ENCODE peak calls at places on chromosomes 16 and 17, in seven cellular contexts. J, C, U, D, Y, W and I are unnamed samples.

GRCh38 chr16:89143201-89143741 is 28.3 kb upstream of the CDH15 start:
- DNase-seq in C (no peak), Y (no peak), J (no peak), W (no peak), D (no peak), U (no peak), I (no peak)

GRCh38 chr17:44595216-44595775 is 38.0 kb downstream of the FZD2 start:
- DNase-seq in J (no peak), U (no peak), W (no peak), D (no peak), C (no peak), Y (no peak), I (no peak)

GRCh38 chr16:86424413-86424812 is 85.9 kb upstream of the FOXF1 start:
- DNase-seq in W (no peak), C (no peak), Y (no peak), J (peak), D (no peak), U (no peak), I (no peak)

GRCh38 chr17:3385869-3386816 is at the start of gene OR3A2:
- DNase-seq in J (no peak), Y (no peak), U (no peak), D (no peak), W (no peak), C (no peak), I (no peak)

GRCh38 chr16:22189473-22190168 is 16.5 kb upstream of the EEF2K start:
- DNase-seq in U (no peak), D (no peak), Y (peak), C (peak), J (peak), W (no peak), I (peak)

GRCh38 chr16:27366687-27367462 is 35.1 kb upstream of the IL21R start:
- DNase-seq in J (peak), C (no peak), Y (no peak), U (no peak), W (no peak), D (no peak), I (no peak)

GRCh38 chr17:17398188-17398927 is 78.4 kb upstream of the MED9 start:
- DNase-seq in D (no peak), J (no peak), Y (no peak), U (no peak), W (no peak), C (no peak), I (no peak)

GRCh38 chr16:24701521-24701951 is 27.9 kb upstream of the TNRC6A start:
- DNase-seq in U (no peak), W (no peak), J (no peak), D (no peak), Y (no peak), C (no peak), I (no peak)

GRCh38 chr16:20767577-20767976 is 3.8 kb downstream of the ACSM3 start:
- DNase-seq in D (no peak), Y (no peak), U (peak), J (no peak), C (no peak), W (no peak), I (no peak)

GRCh38 chr17:10058924-10059683 is 139.3 kb downstream of the GAS7 start:
- DNase-seq in J (peak), C (no peak), Y (peak), W (no peak), U (no peak), D (no peak), I (no peak)

GRCh38 chr17:9725575-9725974 is 65.8 kb downstream of the DHRS7C start:
- DNase-seq in D (no peak), C (no peak), U (no peak), Y (no peak), W (no peak), J (no peak), I (peak)

GRCh38 chr17:28737770-28738679 is 5.8 kb upstream of the TRAF4 start:
- DNase-seq in C (no peak), J (no peak), Y (no peak), U (no peak), W (no peak), D (no peak), I (no peak)

GRCh38 chr17:76968707-76969597 is 100.7 kb downstream of the MGAT5B start:
- DNase-seq in D (peak), U (no peak), C (peak), W (peak), J (no peak), Y (no peak), I (no peak)

GRCh38 chr16:56228476-56228875 is 37.2 kb downstream of the GNAO1 start:
- DNase-seq in Y (no peak), C (no peak), J (no peak), U (no peak), W (no peak), D (no peak), I (no peak)

GRCh38 chr16:17369441-17369951 is 101.3 kb downstream of the XYLT1 start:
- DNase-seq in D (no peak), J (no peak), C (peak), U (no peak), Y (no peak), W (no peak), I (peak)

GRCh38 chr17:58232707-58233156 is 5.7 kb upstream of the LPO start:
- DNase-seq in J (no peak), W (no peak), Y (no peak), U (no peak), C (no peak), D (peak), I (no peak)

GRCh38 chr17:50361561-50362480 is 11.2 kb downstream of the MRPL27 start:
- DNase-seq in J (peak), C (peak), W (peak), D (peak), U (no peak), Y (no peak), I (no peak)

GRCh38 chr17:78708510-78708973 is 73.5 kb downstream of the CYTH1 start:
- DNase-seq in W (peak), U (no peak), C (peak), Y (peak), J (peak), D (peak), I (peak)

GRCh38 chr16:57028086-57028485 is 38.7 kb downstream of the NLRC5 start:
- DNase-seq in D (no peak), J (no peak), U (no peak), W (no peak), Y (no peak), C (no peak), I (peak)

GRCh38 chr17:19288453-19288852 is 51.3 kb downstream of the EPN2 start:
- DNase-seq in U (no peak), W (peak), J (no peak), Y (no peak), C (no peak), D (no peak), I (no peak)

GRCh38 chr16:64391009-64391663 is 730.7 kb downstream of the CDH11 start:
- DNase-seq in C (no peak), D (no peak), U (no peak), W (no peak), J (no peak), Y (no peak), I (no peak)

DNA sequence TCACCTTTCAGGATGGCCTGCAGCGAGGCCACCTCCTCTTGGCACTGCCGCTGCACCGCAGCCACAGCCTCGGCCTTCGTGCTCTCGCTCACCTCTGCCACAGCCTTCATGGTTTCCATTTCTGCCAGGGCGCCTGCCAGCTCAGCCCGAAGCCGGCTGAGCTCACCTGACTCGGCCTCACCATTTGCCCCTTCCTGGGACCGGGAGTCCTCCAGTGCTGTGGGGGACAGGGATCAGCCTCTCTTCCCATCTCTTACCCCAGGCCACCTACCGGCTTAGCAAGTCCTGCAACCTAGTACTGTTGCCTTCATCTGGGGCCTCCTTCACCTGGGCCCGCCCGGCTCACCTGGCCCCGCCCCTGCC is 658 bp downstream of the RABEP2 start:
- DNase-seq in Y (no peak), C (no peak), W (no peak), U (no peak), D (no peak), J (no peak), I (no peak)
- TF ChIP-seq CTCF in Y (no peak), C (peak), W (peak), U (no peak), D (no peak), J (peak), I (no peak)

GRCh38 chr17:82816358-82816757 is 23.5 kb downstream of the ZNF750 start:
- DNase-seq in J (no peak), D (no peak), Y (no peak), C (no peak), U (no peak), W (no peak), I (no peak)
- TF ChIP-seq POLR2AphosphoS5 in J (no peak), D (no peak), Y (no peak), C (no peak), U (no peak), W (no peak), I (no peak)

GRCh38 chr16:31187808-31188189 is 7.9 kb downstream of the FUS start:
- DNase-seq in J (no peak), D (no peak), Y (no peak), C (no peak), U (no peak), W (no peak), I (no peak)

GRCh38 chr16:31186930-31187807 is 7.2 kb downstream of the FUS start:
- DNase-seq in J (no peak), C (no peak), Y (no peak), U (no peak), D (no peak), W (no peak), I (no peak)

GRCh38 chr16:31189412-31189778 is 9.5 kb downstream of the FUS start:
- DNase-seq in D (no peak), C (no peak), J (no peak), W (no peak), Y (no peak), U (no peak), I (no peak)

GRCh38 chr16:31190061-31190460 is 10.1 kb downstream of the FUS start:
- DNase-seq in D (no peak), J (no peak), Y (no peak), U (no peak), C (no peak), W (no peak), I (no peak)

GRCh38 chr16:31188450-31189411 is 8.8 kb downstream of the FUS start:
- DNase-seq in W (no peak), C (no peak), U (no peak), Y (no peak), D (no peak), J (no peak), I (no peak)
- TF ChIP-seq POLR2A in W (no peak), C (no peak), U (no peak), Y (no peak), D (peak), J (no peak), I (no peak)

DNA sequence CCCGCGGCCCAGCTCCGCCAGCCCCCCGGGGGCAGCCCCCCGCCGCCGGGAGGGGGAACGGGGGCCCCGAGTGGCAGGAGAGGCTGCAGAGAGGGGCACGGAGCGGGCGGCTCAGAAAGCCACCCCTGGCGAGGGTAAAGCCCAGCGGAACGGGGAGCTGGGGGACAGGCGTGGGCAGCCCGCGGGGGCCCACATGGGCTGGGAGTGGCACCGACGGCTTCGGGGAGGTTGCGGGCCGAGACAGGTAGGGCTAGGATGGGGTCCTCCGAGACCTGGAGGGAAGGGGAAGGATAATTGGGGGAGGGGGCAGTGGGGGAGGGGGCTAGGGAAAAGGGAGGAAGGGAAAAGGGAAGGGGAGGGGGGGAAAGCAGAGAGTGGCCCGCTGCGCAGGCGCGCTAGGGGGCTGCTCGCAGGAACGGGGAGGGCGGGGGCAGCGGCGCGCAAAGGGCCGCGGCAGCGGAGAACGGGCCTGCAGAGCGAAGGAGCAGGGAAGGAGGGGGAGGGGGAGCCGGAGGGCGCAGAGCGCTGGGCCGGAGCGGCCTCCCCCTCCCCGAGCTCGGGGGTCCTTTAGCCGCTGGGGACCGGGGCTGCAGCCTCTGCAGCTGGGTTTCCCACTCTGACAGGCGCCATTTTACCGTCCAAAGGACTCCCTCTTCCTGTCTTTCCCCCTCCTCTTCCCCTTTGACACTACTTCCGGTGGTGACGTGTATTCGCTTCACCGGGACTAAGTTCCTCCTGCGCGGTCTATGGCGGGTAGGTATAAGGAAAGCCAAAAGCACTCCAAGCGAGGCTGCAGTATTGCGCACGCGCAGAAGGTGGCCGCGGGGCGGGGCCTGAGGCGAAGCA is at the start of gene CTDNEP1:
- DNase-seq in W (peak), J (peak), C (peak), U (peak), D (peak), Y (peak), I (peak)
- TF ChIP-seq CTCF in W (no peak), J (no peak), C (no peak), U (no peak), D (no peak), Y (no peak), I (no peak)

DNA sequence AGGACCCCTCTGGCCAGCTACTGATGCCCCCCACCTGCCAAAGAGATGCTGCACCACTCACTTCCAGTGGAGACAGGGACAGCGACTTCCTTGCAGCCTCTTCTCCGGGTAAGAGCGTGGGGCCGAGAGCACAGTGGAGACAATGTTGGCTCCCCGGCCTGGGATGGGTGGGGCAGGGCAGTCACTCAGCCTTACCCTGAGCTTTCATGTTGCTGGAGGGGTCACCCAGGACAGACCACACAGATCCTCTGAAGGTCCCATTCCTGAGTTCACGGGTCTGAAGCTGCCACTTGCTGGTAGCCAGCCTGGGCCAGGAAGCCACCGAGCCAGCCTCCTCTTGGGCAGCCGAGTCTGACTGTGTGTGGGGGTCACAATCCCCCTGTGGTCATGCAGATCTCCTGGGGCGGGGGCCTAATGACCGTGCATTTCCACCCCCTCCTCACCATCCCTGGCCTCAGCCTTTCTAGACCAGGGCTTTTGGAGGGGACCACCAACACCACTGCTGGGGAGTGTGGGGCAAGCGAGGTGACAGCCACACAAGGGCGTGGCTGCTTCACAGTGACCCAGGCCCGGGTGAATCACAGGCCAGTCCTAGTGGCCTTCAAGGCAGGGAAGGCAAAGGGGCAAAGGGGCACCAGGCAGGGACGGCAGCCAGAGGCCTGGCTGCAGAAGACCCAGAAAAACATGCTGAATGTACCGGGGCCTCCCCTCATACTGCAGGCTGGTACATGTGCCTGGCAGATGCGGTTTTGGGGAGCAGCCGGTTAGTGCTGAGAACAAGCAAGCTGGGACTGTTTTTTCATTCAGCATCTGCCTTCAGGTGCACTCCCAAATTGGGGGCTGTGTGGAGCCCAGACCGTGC is 10.4 kb downstream of the TAF1C start:
- DNase-seq in Y (no peak), U (no peak), D (no peak), J (no peak), W (no peak), C (no peak), I (no peak)
- TF ChIP-seq POLR2AphosphoS5 in Y (no peak), U (no peak), D (no peak), J (no peak), W (no peak), C (no peak), I (no peak)

GRCh38 chr17:60468371-60468770 is 46.1 kb downstream of the CHCT1 start:
- DNase-seq in C (no peak), J (no peak), W (no peak), U (no peak), D (no peak), Y (no peak), I (no peak)

GRCh38 chr17:60473788-60474187 is 51.5 kb downstream of the CHCT1 start:
- DNase-seq in U (no peak), C (no peak), W (no peak), D (no peak), Y (no peak), J (no peak), I (no peak)

GRCh38 chr17:60472449-60472848 is 50.2 kb downstream of the CHCT1 start:
- DNase-seq in C (no peak), D (no peak), Y (no peak), U (no peak), W (no peak), J (no peak), I (no peak)

GRCh38 chr17:60471451-60471850 is 49.2 kb downstream of the CHCT1 start:
- DNase-seq in Y (no peak), J (no peak), D (no peak), U (no peak), C (no peak), W (no peak), I (no peak)
- TF ChIP-seq POLR2A in Y (no peak), J (no peak), D (no peak), U (no peak), C (no peak), W (no peak), I (no peak)

DNA sequence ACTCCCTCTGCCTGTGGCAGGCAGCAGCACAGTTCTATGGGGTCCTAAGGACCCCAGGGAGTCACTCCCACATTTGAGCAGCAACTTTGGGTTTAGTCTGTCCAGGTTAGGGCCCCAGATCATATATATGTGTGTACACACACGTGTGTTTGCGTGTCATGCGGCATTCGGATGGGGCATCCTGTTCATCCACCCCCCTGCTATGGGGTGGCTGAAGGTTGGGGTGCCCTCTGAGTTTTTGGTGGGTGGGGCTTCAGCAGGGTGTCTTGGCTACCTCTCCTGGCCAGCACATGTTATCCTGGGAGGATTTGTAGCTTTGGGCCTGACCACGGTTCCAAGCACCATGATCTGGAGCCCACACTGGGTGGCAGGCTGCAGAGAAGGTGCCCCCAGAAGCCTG is 100.7 kb downstream of the RAB11FIP4 start:
- DNase-seq in C (no peak), U (no peak), Y (no peak), D (no peak), J (no peak), W (no peak), I (no peak)
- TF ChIP-seq CTCF in C (no peak), U (no peak), Y (no peak), D (no peak), J (no peak), W (no peak), I (no peak)

DNA sequence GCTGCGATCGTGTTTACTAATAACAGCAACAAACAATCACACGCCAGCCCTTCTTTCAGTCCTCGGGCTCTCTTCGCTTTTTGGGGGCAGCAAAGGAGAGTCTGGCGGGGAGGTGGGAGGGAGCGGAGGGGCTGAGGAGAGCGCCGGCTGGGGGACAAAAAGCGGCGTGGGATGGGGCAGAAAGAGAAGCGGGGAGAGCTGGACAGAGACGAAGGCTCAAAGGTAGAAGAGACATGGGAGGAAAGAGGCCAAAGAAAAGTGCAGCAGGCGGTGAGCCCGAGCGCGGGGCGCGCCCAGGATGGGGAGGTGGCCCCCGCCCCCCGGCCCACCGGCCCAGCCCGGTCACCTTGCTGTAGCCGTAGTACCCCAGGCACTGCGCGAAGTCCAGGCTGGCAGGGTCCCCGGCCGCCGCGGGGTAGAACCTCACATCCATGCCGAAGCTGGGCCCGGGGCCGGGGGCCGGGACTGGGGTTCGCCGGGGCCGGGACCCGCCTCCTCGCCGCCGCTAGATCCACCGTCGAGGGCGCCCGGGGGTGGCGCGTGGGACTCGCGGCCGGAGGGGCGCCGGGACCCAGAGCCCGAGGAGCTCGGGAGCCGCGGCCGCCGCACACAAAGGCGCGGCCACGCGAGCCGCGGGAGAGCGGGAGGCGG is 527 bp downstream of the TOX3 start:
- DNase-seq in J (no peak), U (peak), D (no peak), W (no peak), C (no peak), Y (no peak), I (no peak)
- TF ChIP-seq POLR2AphosphoS5 in J (no peak), U (no peak), D (no peak), W (no peak), C (no peak), Y (no peak), I (no peak)

DNA sequence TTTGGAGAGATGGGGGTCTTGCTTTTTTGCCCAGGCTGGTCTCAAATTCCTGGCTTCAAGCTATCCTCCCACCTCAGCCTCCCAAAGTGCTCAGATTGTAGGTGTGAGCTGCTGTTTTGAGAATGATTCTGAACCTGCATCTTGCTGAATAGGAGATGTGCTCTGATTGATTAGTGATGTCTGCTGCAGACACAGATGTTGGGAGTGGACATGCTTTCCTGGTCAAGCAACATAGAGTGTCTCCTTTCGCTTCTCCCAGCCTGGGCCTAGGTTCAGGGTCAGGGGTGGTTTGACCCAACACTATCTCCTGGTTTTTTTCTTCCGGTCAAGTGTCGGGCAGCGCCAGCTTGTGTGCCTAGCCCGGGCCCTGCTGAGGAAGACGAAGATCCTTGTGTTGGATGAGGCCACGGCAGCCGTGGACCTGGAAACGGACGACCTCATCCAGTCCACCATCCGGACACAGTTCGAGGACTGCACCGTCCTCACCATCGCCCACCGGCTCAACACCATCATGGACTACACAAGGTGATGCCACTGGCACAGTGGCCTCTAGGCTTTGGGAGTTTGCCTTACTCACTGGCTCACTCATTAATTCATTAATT is 85.2 kb downstream of the ABCC6 start:
- DNase-seq in W (no peak), J (no peak), Y (no peak), D (no peak), U (no peak), C (no peak), I (no peak)
- TF ChIP-seq POLR2A in W (no peak), J (no peak), Y (no peak), D (no peak), U (no peak), C (no peak), I (no peak)